ENCODE peak calls at places on chromosomes 4 and X, in five cellular contexts. S, Q, Y, N and X are unnamed samples.

GRCh38 chr4:141643557-141643956 is 7.2 kb downstream of the IL15 start:
- DNase-seq in S (no peak), N (no peak), Y (no peak), Q (peak; percentile 89), X (no peak)

GRCh38 chr4:147965056-147965455 is 233.2 kb downstream of the ARHGAP10 start:
- DNase-seq in N (no peak), Y (no peak), S (no peak), Q (no peak), X (peak; percentile 77)

GRCh38 chrX:36856849-36857248 is 151.3 kb upstream of the FAM47C start:
- DNase-seq in Y (no peak), N (no peak), Q (peak; percentile 3), S (no peak), X (no peak)

GRCh38 chrX:22383988-22384387 is 111.3 kb downstream of the CBLL2 start:
- DNase-seq in Y (no peak), Q (no peak), N (no peak), S (no peak), X (no peak)

GRCh38 chr4:41256740-41257256 is at the start of gene UCHL1:
- DNase-seq in S (no peak), Q (peak; percentile 67), Y (peak; percentile 92), N (no peak), X (no peak)

GRCh38 chr4:118173956-118174355 is 139.7 kb downstream of the NDST3 start:
- DNase-seq in Q (peak; percentile 81), N (no peak), Y (peak; percentile 67), S (no peak), X (no peak)

GRCh38 chrX:40140706-40141499 is 43.1 kb upstream of the BCOR start:
- DNase-seq in S (peak; percentile 51), Q (peak; percentile 62), N (peak; percentile 56), Y (peak; percentile 75), X (no peak)

GRCh38 chr4:176001171-176002006 is 64.3 kb upstream of the WDR17 start:
- DNase-seq in N (no peak), Y (peak; percentile 25), Q (peak; percentile 24), S (no peak), X (no peak)

GRCh38 chr4:59062970-59063369 is 1952.8 kb upstream of the IGFBP7 start:
- DNase-seq in S (no peak), Q (no peak), Y (no peak), N (no peak), X (no peak)

GRCh38 chrX:20441123-20441522 is 174.4 kb upstream of the RPS6KA3 start:
- DNase-seq in Y (no peak), S (no peak), N (no peak), Q (no peak), X (no peak)

GRCh38 chrX:45187731-45188130 is 12.9 kb downstream of the DIPK2B start:
- DNase-seq in Y (no peak), N (no peak), S (no peak), Q (peak; percentile 2), X (peak; percentile 43)

GRCh38 chr4:98527528-98527927 is 130.9 kb downstream of the TSPAN5 start:
- DNase-seq in Y (no peak), N (no peak), Q (peak; percentile 54), S (no peak), X (no peak)

GRCh38 chrX:10989386-10989785 is 121.7 kb upstream of the HCCS start:
- DNase-seq in S (no peak), Y (peak; percentile 5), N (no peak), Q (no peak), X (no peak)

GRCh38 chrX:122238801-122239200 is 945.3 kb upstream of the GRIA3 start:
- DNase-seq in S (no peak), Q (peak; percentile 42), N (no peak), Y (no peak), X (no peak)

GRCh38 chr4:82499705-82500104 is 62.1 kb downstream of the TMEM150C start:
- DNase-seq in Q (no peak), Y (no peak), S (no peak), N (no peak), X (peak; percentile 37)

GRCh38 chr4:100359433-100359832 is 158.4 kb downstream of the EMCN start:
- DNase-seq in N (no peak), Y (no peak), S (no peak), Q (no peak), X (no peak)

DNA sequence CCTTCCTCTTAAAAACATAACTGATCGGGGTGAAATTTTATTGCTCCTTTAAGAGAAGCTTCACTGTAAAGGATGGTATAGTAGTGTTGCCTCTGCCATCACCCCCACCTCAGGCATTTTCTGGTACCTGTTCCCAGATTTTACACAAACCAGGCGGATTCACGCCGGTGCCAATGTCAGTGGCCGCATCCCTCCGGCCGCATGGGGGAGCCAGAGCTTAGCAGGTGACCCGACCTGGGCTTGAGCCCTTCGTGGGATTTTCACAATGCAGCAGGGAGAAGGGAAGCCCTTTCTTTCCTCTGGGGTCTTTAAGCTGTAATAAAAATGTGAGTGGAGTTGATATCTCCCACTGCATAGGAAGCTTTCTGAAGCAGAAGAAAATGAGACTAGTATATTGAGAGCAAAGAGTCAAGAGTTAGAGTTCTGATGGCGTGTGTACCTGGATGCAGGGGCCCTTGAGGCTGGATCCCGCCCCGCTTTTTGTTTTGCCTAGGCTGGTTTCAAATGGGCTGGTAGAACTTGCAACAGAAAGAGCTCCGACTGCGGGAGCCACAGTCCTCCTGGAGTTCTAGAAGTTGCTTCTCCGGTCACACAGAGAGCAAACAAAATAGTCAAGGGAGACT is 59.4 kb downstream of the POLR2B start:
- DNase-seq in N (peak; percentile 34), Q (peak; percentile 74), Y (peak; percentile 70), S (peak; percentile 65), X (no peak)
- H3K4me3 ChIP-seq in N (peak overlapping the region; percentile 41), Q (no peak overlapping the region), Y (no peak overlapping the region), S (no peak overlapping the region), X (no peak overlapping the region)

GRCh38 chr4:130478406-130478805 is 1382.5 kb downstream of the C4orf33 start:
- DNase-seq in Q (peak; percentile 37), Y (peak; percentile 86), N (no peak), S (no peak), X (no peak)
- H3K4me3 ChIP-seq in Q (no peak overlapping the region), Y (no peak overlapping the region), N (no peak overlapping the region), S (no peak overlapping the region), X (no peak overlapping the region)

GRCh38 chr4:119210760-119211159 is 1.8 kb upstream of the USP53 start:
- DNase-seq in S (no peak), Q (peak; percentile 74), N (no peak), Y (peak; percentile 48), X (no peak)
- H3K4me3 ChIP-seq in S (no peak overlapping the region), Q (no peak overlapping the region), N (no peak overlapping the region), Y (no peak overlapping the region), X (no peak overlapping the region)

DNA sequence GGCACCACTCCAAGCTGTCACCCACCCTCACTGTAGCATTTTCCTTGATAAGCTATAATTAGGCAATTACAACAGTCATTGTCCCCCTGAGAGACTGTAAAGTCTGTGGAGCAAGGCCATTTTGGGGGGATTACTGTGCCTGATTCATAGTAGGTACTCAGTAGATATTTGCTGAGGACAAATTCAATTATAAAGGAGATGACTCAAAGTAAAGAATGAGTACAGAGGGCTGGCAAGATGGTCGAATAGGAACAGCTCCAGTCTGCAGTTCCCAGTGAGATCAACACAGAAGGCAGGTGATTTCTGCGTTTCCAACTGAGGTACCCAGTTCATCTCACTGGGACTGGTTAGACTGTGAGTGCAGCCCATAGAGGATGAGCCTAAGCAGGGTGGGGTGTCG is 42.0 kb downstream of the MAOB start:
- DNase-seq in Y (no peak), S (no peak), Q (no peak), N (no peak), X (no peak)
- H3K4me3 ChIP-seq in Y (no peak overlapping the region), S (no peak overlapping the region), Q (no peak overlapping the region), N (no peak overlapping the region), X (no peak overlapping the region)

GRCh38 chr4:2060578-2061207 is 1.6 kb downstream of the NAT8L start:
- DNase-seq in N (no peak), Q (peak; percentile 20), Y (no peak), S (no peak), X (no peak)

GRCh38 chr4:2057382-2058065 is 1.6 kb upstream of the NAT8L start:
- DNase-seq in Q (no peak), Y (no peak), S (no peak), N (no peak), X (no peak)

GRCh38 chr4:2058264-2059033 is 678 bp upstream of the NAT8L start:
- DNase-seq in N (no peak), Y (no peak), Q (peak; percentile 49), S (no peak), X (no peak)

GRCh38 chr4:2059726-2060577 is 825 bp downstream of the NAT8L start:
- DNase-seq in Y (no peak), Q (peak; percentile 56), S (no peak), N (no peak), X (no peak)

DNA sequence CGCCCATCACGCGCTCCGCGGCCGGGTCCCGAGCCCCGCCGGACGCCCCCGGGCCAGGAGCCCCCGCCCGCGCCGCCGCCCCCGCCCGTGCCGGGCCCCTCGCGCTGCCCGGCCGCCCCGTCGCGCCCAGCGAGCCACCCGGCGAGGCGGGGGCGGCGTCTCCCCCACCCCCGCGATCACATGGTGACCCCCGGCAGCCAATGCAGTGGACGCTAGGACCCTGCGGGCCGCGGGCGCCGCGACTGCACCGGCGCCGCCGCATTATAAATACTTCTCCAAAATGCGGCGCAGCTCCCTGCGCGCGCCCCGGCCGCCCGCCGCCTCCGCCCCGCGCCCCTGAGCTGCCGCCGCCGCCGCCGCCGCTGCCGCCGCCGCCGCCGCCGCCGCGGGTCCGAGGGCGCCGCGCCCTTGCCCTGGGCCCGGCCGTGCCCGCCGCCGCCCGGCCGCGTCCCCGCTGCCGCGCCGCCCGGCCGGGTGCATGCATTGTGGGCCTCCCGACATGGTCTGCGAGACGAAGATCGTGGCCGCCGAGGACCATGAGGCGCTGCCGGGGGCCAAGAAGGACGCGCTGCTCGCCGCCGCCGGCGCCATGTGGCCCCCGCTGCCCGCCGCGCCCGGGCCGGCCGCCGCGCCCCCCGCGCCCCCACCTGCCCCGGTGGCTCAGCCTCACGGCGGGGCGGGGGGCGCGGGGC is at the start of gene NAT8L:
- DNase-seq in S (no peak), N (no peak), Y (peak; percentile 16), Q (peak; percentile 47), X (no peak)
- H3K4me3 ChIP-seq in S (peak within 1 kb of the TSS; percentile 31), N (peak within 1 kb of the TSS; percentile 61), Y (peak within 1 kb of the TSS; percentile 14), Q (peak within 1 kb of the TSS; percentile 22), X (peak within 1 kb of the TSS; percentile 52)

GRCh38 chrX:43733699-43734098 is 77.6 kb downstream of the MAOA start:
- DNase-seq in Q (no peak), N (no peak), S (no peak), Y (no peak), X (no peak)

GRCh38 chrX:43728966-43729365 is 72.9 kb downstream of the MAOA start:
- DNase-seq in Q (no peak), Y (no peak), N (no peak), S (no peak), X (no peak)

GRCh38 chrX:43731086-43731485 is 75.0 kb downstream of the MAOA start:
- DNase-seq in Y (no peak), N (no peak), Q (no peak), S (no peak), X (no peak)

GRCh38 chrX:43728002-43728401 is 71.9 kb downstream of the MAOA start:
- DNase-seq in Y (no peak), N (peak; percentile 35), S (no peak), Q (no peak), X (no peak)
- H3K4me3 ChIP-seq in Y (no peak overlapping the region), N (no peak overlapping the region), S (no peak overlapping the region), Q (no peak overlapping the region), X (no peak overlapping the region)

DNA sequence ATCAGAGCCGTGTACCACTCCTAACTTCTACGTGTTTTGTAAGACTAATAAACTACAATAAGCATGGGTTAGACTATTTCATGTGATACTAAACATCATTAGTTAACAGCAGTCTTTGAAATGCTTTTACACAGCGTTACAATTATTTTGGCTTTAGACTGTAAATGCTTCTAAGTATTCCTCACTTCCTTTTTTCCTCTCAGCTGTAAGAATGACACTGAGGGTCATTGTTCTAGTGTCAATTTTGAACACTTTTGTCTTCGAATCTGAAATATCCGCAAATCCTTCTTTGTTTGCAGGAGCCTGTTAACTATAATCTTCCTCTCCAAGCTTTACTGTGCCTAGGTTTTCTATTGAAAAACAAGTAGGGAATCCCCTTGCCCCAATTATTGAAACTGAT is 1.5 kb downstream of the ABCE1 start:
- DNase-seq in Q (peak; percentile 41), Y (peak; percentile 21), N (peak; percentile 19), S (no peak), X (no peak)
- H3K4me3 ChIP-seq in Q (peak overlapping the region; percentile 79), Y (peak overlapping the region; percentile 83), N (peak overlapping the region; percentile 85), S (peak overlapping the region; percentile 64), X (peak overlapping the region; percentile 76)